ENCODE peak calls at places on chromosomes 4 and X, in five cellular contexts. One of them, this sample, is unnamed.

GRCh38 chr4:28310926-28311325 is 1450.3 kb downstream of the STIM2 start:
- DNase-seq in PC-3: no peak
- DNase-seq in Ammon's horn: no peak
- DNase-seq in AG08396: no peak
- DNase-seq in EL: no peak
- DNase-seq in this sample: no peak

GRCh38 chr4:169179609-169180526 is 90.9 kb downstream of the SH3RF1 start:
- DNase-seq in PC-3: no peak
- DNase-seq in Ammon's horn: peak
- DNase-seq in AG08396: peak
- DNase-seq in EL: no peak
- DNase-seq in this sample: no peak

GRCh38 chr4:119648398-119648797 is 19.8 kb upstream of the PDE5A start:
- DNase-seq in PC-3: no peak
- DNase-seq in Ammon's horn: no peak
- DNase-seq in AG08396: no peak
- DNase-seq in EL: no peak
- DNase-seq in this sample: no peak

GRCh38 chrX:12240491-12240890 is 102.2 kb downstream of the FRMPD4 start:
- DNase-seq in PC-3: no peak
- DNase-seq in Ammon's horn: no peak
- DNase-seq in AG08396: no peak
- DNase-seq in EL: no peak
- DNase-seq in this sample: no peak

GRCh38 chrX:153400146-153401132 is 711 bp downstream of the PNMA6E start:
- DNase-seq in PC-3: peak
- DNase-seq in Ammon's horn: no peak
- DNase-seq in AG08396: peak
- DNase-seq in EL: peak
- DNase-seq in this sample: peak

GRCh38 chrX:114075073-114075673 is 508.7 kb upstream of the HTR2C start:
- DNase-seq in PC-3: no peak
- DNase-seq in Ammon's horn: no peak
- DNase-seq in AG08396: no peak
- DNase-seq in EL: no peak
- DNase-seq in this sample: no peak

GRCh38 chr4:163665521-163666334 is 171.2 kb downstream of the TMA16 start:
- DNase-seq in PC-3: no peak
- DNase-seq in Ammon's horn: no peak
- DNase-seq in AG08396: no peak
- DNase-seq in EL: no peak
- DNase-seq in this sample: no peak

GRCh38 chr4:187317799-187318198 is 594.1 kb upstream of the FAT1 start:
- DNase-seq in PC-3: no peak
- DNase-seq in Ammon's horn: no peak
- DNase-seq in AG08396: no peak
- DNase-seq in EL: no peak
- DNase-seq in this sample: no peak

GRCh38 chr4:150358691-150359090 is 223.3 kb upstream of the MAB21L2 start:
- DNase-seq in PC-3: no peak
- DNase-seq in Ammon's horn: no peak
- DNase-seq in AG08396: no peak
- DNase-seq in EL: no peak
- DNase-seq in this sample: no peak

GRCh38 chr4:162683659-162684370 is 482.9 kb downstream of the NAF1 start:
- DNase-seq in PC-3: peak
- DNase-seq in Ammon's horn: no peak
- DNase-seq in AG08396: no peak
- DNase-seq in EL: peak
- DNase-seq in this sample: no peak